ENCODE peak calls at places on chromosomes 1 and 21, in five cellular contexts. P, I, N, L and Y are unnamed samples.

GRCh38 chr1:84611091-84611490 is 36.9 kb upstream of the CTBS start:
- DNase-seq in P (no peak), I (no peak), N (no peak), L (no peak), Y (no peak)

GRCh38 chr1:156772728-156773497 is 5.6 kb downstream of the PRCC start:
- DNase-seq in P (no peak), I (no peak), N (no peak), L (no peak), Y (no peak)

GRCh38 chr1:37922767-37923550 is 23.9 kb downstream of the INPP5B start:
- DNase-seq in P (no peak), I (no peak), N (no peak), L (no peak), Y (no peak)

GRCh38 chr21:18449586-18449985 is 46.0 kb upstream of the TMPRSS15 start:
- DNase-seq in P (peak), I (peak), N (no peak), L (no peak), Y (no peak)

GRCh38 chr1:223747838-223748335 is 35.5 kb downstream of the CAPN2 start:
- DNase-seq in P (peak), I (peak), N (no peak), L (no peak), Y (no peak)

GRCh38 chr1:181094813-181095212 is 6.3 kb downstream of the IER5 start:
- DNase-seq in P (peak), I (peak), N (no peak), L (peak), Y (no peak)

GRCh38 chr1:98046031-98046641 is 125.3 kb upstream of the DPYD start:
- DNase-seq in P (peak), I (peak), N (peak), L (no peak), Y (no peak)

GRCh38 chr1:3504823-3505155 is 50.3 kb downstream of the ARHGEF16 start:
- DNase-seq in P (peak), I (no peak), N (no peak), L (no peak), Y (no peak)

GRCh38 chr1:3186526-3186921 is 117.5 kb downstream of the PRDM16 start:
- DNase-seq in P (no peak), I (peak), N (no peak), L (no peak), Y (no peak)

GRCh38 chr1:10680487-10680886 is 116.0 kb downstream of the CASZ1 start:
- DNase-seq in P (no peak), I (no peak), N (no peak), L (no peak), Y (no peak)

GRCh38 chr1:9127395-9128160 is 1.3 kb downstream of the GPR157 start:
- DNase-seq in P (no peak), I (no peak), N (no peak), L (no peak), Y (no peak)

GRCh38 chr1:187010571-187011309 is 182.0 kb downstream of the PLA2G4A start:
- DNase-seq in P (no peak), I (no peak), N (no peak), L (no peak), Y (no peak)

GRCh38 chr1:10213186-10213585 is 2.8 kb downstream of the KIF1B start:
- DNase-seq in P (no peak), I (no peak), N (no peak), L (no peak), Y (no peak)

GRCh38 chr1:167599839-167600581 is 30.0 kb upstream of the RCSD1 start:
- DNase-seq in P (peak), I (peak), N (no peak), L (peak), Y (no peak)

GRCh38 chr1:11563560-11564069 is 84.7 kb downstream of the DISP3 start:
- DNase-seq in P (no peak), I (no peak), N (no peak), L (no peak), Y (no peak)

GRCh38 chr1:53475661-53476060 is 16.5 kb downstream of the DMRTB1 start:
- DNase-seq in P (no peak), I (no peak), N (no peak), L (no peak), Y (no peak)

GRCh38 chr1:19799877-19800804 is at the start of gene TMCO4:
- DNase-seq in P (peak), I (peak), N (no peak), L (peak), Y (no peak)

GRCh38 chr1:229938571-229938970 is 128.5 kb upstream of the GALNT2 start:
- DNase-seq in P (no peak), I (no peak), N (no peak), L (no peak), Y (no peak)

GRCh38 chr1:205247130-205247921 is 19.6 kb downstream of the TMCC2 start:
- DNase-seq in P (no peak), I (no peak), N (peak), L (no peak), Y (no peak)

GRCh38 chr1:25673962-25674928 is 57.7 kb downstream of the MAN1C1 start:
- DNase-seq in P (no peak), I (no peak), N (no peak), L (no peak), Y (no peak)

GRCh38 chr21:45499970-45500575 is 42.2 kb downstream of the SLC19A1 start:
- DNase-seq in P (no peak), I (no peak), N (no peak), L (no peak), Y (no peak)

DNA sequence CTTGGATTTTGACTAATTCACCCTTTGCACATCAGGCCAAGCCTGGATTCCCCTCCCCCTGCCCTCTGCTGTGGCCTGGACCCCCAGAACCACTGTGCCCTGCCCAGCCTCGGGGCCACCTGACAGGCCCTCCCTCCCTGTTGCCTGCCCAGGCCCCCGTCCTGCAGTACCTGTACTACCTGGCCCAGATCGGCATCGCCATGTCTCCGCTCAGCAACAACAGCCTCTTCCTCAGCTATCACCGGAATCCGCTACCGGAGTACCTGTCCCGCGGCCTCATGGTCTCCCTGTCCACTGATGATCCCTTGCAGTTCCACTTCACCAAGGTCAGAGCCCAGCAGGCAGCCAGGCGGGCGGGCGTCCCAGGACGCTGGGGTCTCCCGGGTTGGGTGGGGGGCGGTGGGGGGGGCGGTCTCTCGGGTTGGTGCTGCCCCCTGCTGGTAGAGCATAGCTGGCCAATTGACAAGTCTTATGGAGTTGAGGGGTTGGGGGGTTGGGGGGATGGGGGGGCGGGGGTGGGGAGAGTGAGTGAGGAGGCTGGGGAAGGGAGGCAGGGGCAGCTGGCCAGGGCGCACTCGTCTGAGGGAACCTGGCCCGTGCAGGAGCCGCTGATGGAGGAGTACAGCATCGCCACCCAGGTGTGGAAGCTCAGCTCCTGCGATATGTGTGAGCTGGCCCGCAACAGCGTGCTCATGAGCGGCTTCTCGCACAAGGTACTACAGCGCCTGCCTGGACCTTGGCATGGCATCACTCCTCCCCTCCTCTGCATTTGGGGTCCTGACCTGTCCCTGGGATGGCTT is 10.6 kb downstream of the AMPD2 start:
- DNase-seq in P (no peak), I (no peak), N (no peak), L (no peak), Y (no peak)
- TF ChIP-seq CTCF in P (peak), I (peak), N (no peak), L (peak), Y (no peak)

GRCh38 chr1:21217812-21218596 is 41.3 kb upstream of the EIF4G3 start:
- DNase-seq in P (peak), I (no peak), N (peak), L (peak), Y (no peak)
- TF ChIP-seq CTCF in P (peak), I (peak), N (peak), L (peak), Y (no peak)

GRCh38 chr1:175225805-175226129 is 33.2 kb upstream of the KIAA0040 start:
- DNase-seq in P (no peak), I (no peak), N (no peak), L (no peak), Y (no peak)
- TF ChIP-seq CTCF in P (no peak), I (no peak), N (no peak), L (no peak), Y (no peak)

GRCh38 chr1:43974443-43975248 is at the start of gene ATP6V0B:
- DNase-seq in P (peak), I (peak), N (peak), L (peak), Y (peak)
- TF ChIP-seq CTCF in P (no peak), I (peak), N (peak), L (peak), Y (peak)

GRCh38 chr1:40162791-40163441 is 1.7 kb downstream of the RLF start:
- DNase-seq in P (peak), I (no peak), N (no peak), L (peak), Y (no peak)

GRCh38 chr1:40161125-40161887 is at the start of gene RLF:
- DNase-seq in P (peak), I (peak), N (peak), L (peak), Y (peak)

GRCh38 chr1:40167317-40167716 is 6.1 kb downstream of the RLF start:
- DNase-seq in P (no peak), I (no peak), N (no peak), L (no peak), Y (no peak)

GRCh38 chr1:40160806-40161124 is 422 bp upstream of the RLF start:
- DNase-seq in P (no peak), I (no peak), N (no peak), L (no peak), Y (no peak)

GRCh38 chr1:40161888-40162397 is 756 bp downstream of the RLF start:
- DNase-seq in P (peak), I (no peak), N (no peak), L (peak), Y (no peak)
- TF ChIP-seq CTCF in P (no peak), I (no peak), N (no peak), L (peak), Y (no peak)

GRCh38 chr1:231549733-231550447 is 21.4 kb downstream of the TSNAX start:
- DNase-seq in P (no peak), I (no peak), N (no peak), L (no peak), Y (no peak)

GRCh38 chr1:231554969-231555368 is 26.5 kb downstream of the TSNAX start:
- DNase-seq in P (no peak), I (no peak), N (no peak), L (no peak), Y (no peak)

GRCh38 chr1:231553320-231553719 is 24.9 kb downstream of the TSNAX start:
- DNase-seq in P (no peak), I (no peak), N (no peak), L (no peak), Y (no peak)

GRCh38 chr1:231544943-231545592 is 16.6 kb downstream of the TSNAX start:
- DNase-seq in P (no peak), I (no peak), N (no peak), L (no peak), Y (no peak)

DNA sequence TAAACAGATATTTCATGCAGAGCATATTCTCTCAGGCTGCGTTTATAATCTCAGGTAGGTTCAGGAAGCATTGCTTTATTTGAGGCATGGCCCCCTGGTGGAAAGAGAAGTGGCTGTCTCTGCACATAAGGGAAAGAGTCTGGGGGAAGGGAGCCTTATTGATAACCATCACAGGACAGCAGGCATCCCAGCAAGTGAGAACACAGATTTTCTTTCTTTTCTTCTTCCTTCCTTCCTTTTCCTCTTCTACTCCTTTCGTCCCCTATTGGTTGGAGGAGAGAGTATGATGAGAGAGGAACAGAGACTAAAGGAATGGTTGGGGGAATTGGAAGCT is 21.9 kb downstream of the TSNAX start:
- DNase-seq in P (peak), I (peak), N (no peak), L (no peak), Y (no peak)
- TF ChIP-seq CTCF in P (peak), I (peak), N (no peak), L (peak), Y (peak)

DNA sequence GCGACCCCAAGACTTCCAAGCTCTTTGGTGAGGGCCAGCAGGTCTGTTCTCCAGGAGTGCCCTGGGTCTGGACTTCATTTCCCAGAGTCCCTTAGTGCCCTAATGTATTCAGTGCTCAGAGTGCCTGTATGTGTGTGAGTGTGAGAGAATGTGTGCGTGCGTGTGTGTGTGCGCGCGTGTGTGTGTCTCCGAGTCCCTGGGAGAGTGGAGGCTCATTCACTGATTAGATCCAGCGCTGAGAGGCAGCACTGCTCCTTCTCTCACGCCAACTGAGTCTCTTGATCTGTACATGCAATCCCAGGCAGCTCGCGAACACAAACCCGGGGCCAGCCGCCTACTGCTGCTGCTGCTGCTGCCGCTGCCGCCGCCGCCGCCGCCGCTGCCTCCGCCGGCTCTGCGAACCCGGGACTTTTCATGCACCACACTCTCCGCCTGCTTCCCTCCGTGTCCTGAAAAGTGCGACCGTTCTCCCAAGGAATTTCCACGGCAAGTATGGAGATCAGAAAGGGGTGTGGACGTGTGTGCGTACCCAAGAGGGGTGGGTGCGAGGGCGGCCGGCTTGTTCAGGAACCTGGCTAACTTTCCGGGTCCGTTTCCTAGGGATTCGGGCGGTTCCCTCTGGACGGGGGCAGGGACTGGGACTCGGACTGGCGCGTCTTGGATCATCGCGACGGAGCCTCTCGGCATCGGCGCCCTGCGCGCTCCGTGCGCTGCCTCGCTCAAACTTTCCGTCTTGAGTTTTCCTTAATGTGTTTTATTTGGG is at the start of gene RNF220:
- DNase-seq in P (peak), I (peak), N (peak), L (peak), Y (no peak)
- TF ChIP-seq CTCF in P (no peak), I (no peak), N (peak), L (no peak), Y (peak)

GRCh38 chr1:104120488-104120887 is 370.8 kb downstream of the AMY1C start:
- DNase-seq in P (no peak), I (no peak), N (no peak), L (no peak), Y (no peak)
- TF ChIP-seq CTCF in P (no peak), I (no peak), N (no peak), L (no peak), Y (peak)

GRCh38 chr1:211885746-211886522 is 55.4 kb upstream of the LPGAT1 start:
- DNase-seq in P (no peak), I (no peak), N (no peak), L (no peak), Y (no peak)
- TF ChIP-seq CTCF in P (no peak), I (no peak), N (no peak), L (no peak), Y (no peak)

GRCh38 chr1:115142616-115143015 is 53.3 kb upstream of the TSPAN2 start:
- DNase-seq in P (peak), I (peak), N (no peak), L (no peak), Y (no peak)
- TF ChIP-seq CTCF in P (peak), I (peak), N (no peak), L (peak), Y (no peak)